ENCODE peak calls at places on chromosomes 13 and 19, in seven cellular contexts. One of them, this sample, is unnamed.

GRCh38 chr19:16143399-16144215 is at the start of gene HSH2D:
- DNase-seq in foreskin keratinocyte: peak; percentile 69
- DNase-seq in GM23338: peak; percentile 86
- DNase-seq in heart right ventricle: peak; percentile 30
- DNase-seq in tibial nerve: no peak
- DNase-seq in lung: peak; percentile 81
- DNase-seq in Panc1: no peak
- DNase-seq in this sample: peak; percentile 81

GRCh38 chr19:55486971-55487883 is 1.0 kb upstream of the SSC5D start:
- DNase-seq in foreskin keratinocyte: peak; percentile 68
- DNase-seq in GM23338: no peak
- DNase-seq in heart right ventricle: no peak
- DNase-seq in tibial nerve: peak; percentile 74
- DNase-seq in lung: no peak
- DNase-seq in Panc1: no peak
- DNase-seq in this sample: peak; percentile 27

GRCh38 chr19:15379996-15380647 is 535 bp upstream of the AKAP8 start:
- DNase-seq in foreskin keratinocyte: peak; percentile 28
- DNase-seq in GM23338: peak; percentile 84
- DNase-seq in heart right ventricle: no peak
- DNase-seq in tibial nerve: no peak
- DNase-seq in lung: peak; percentile 63
- DNase-seq in Panc1: no peak
- DNase-seq in this sample: peak; percentile 22

GRCh38 chr19:55437410-55437809 is 5.7 kb downstream of the SHISA7 start:
- DNase-seq in foreskin keratinocyte: no peak
- DNase-seq in GM23338: peak; percentile 93
- DNase-seq in heart right ventricle: peak; percentile 53
- DNase-seq in tibial nerve: no peak
- DNase-seq in lung: peak; percentile 70
- DNase-seq in Panc1: no peak
- DNase-seq in this sample: no peak

GRCh38 chr19:41261474-41262190 is 2.5 kb upstream of the HNRNPUL1 start:
- DNase-seq in foreskin keratinocyte: no peak
- DNase-seq in GM23338: no peak
- DNase-seq in heart right ventricle: no peak
- DNase-seq in tibial nerve: peak; percentile 14
- DNase-seq in lung: no peak
- DNase-seq in Panc1: peak; percentile 25
- DNase-seq in this sample: peak; percentile 16

GRCh38 chr19:31772915-31773314 is 423.7 kb upstream of the TSHZ3 start:
- DNase-seq in foreskin keratinocyte: no peak
- DNase-seq in GM23338: no peak
- DNase-seq in heart right ventricle: no peak
- DNase-seq in tibial nerve: no peak
- DNase-seq in lung: no peak
- DNase-seq in Panc1: no peak
- DNase-seq in this sample: peak; percentile 14

GRCh38 chr19:54142166-54142780 is 4.7 kb downstream of the CNOT3 start:
- DNase-seq in foreskin keratinocyte: no peak
- DNase-seq in GM23338: no peak
- DNase-seq in heart right ventricle: no peak
- DNase-seq in tibial nerve: no peak
- DNase-seq in lung: no peak
- DNase-seq in Panc1: no peak
- DNase-seq in this sample: no peak

GRCh38 chr13:100828226-100828625 is 153.6 kb upstream of the TMTC4 start:
- DNase-seq in foreskin keratinocyte: no peak
- DNase-seq in GM23338: peak; percentile 70
- DNase-seq in heart right ventricle: no peak
- DNase-seq in tibial nerve: no peak
- DNase-seq in lung: no peak
- DNase-seq in Panc1: no peak
- DNase-seq in this sample: no peak

GRCh38 chr13:49308104-49308875 is 60.6 kb downstream of the CDADC1 start:
- DNase-seq in foreskin keratinocyte: no peak
- DNase-seq in GM23338: no peak
- DNase-seq in heart right ventricle: peak; percentile 71
- DNase-seq in tibial nerve: peak; percentile 89
- DNase-seq in lung: peak; percentile 72
- DNase-seq in Panc1: no peak
- DNase-seq in this sample: no peak

GRCh38 chr19:29753190-29753933 is 38.3 kb upstream of the C19orf12 start:
- DNase-seq in foreskin keratinocyte: no peak
- DNase-seq in GM23338: no peak
- DNase-seq in heart right ventricle: no peak
- DNase-seq in tibial nerve: no peak
- DNase-seq in lung: no peak
- DNase-seq in Panc1: no peak
- DNase-seq in this sample: no peak

GRCh38 chr13:90979059-90979458 is 368.4 kb upstream of the MIR17HG start:
- DNase-seq in foreskin keratinocyte: no peak
- DNase-seq in GM23338: no peak
- DNase-seq in heart right ventricle: no peak
- DNase-seq in tibial nerve: no peak
- DNase-seq in lung: no peak
- DNase-seq in Panc1: no peak
- DNase-seq in this sample: no peak

GRCh38 chr13:113411216-113412023 is 41.9 kb downstream of the ADPRHL1 start:
- DNase-seq in foreskin keratinocyte: no peak
- DNase-seq in GM23338: no peak
- DNase-seq in heart right ventricle: peak; percentile 75
- DNase-seq in tibial nerve: peak; percentile 52
- DNase-seq in lung: no peak
- DNase-seq in Panc1: peak; percentile 35
- DNase-seq in this sample: peak; percentile 41

GRCh38 chr13:63041640-63042414 is 1626.2 kb upstream of the PCDH20 start:
- DNase-seq in foreskin keratinocyte: no peak
- DNase-seq in GM23338: no peak
- DNase-seq in heart right ventricle: no peak
- DNase-seq in tibial nerve: no peak
- DNase-seq in lung: no peak
- DNase-seq in Panc1: no peak
- DNase-seq in this sample: no peak

DNA sequence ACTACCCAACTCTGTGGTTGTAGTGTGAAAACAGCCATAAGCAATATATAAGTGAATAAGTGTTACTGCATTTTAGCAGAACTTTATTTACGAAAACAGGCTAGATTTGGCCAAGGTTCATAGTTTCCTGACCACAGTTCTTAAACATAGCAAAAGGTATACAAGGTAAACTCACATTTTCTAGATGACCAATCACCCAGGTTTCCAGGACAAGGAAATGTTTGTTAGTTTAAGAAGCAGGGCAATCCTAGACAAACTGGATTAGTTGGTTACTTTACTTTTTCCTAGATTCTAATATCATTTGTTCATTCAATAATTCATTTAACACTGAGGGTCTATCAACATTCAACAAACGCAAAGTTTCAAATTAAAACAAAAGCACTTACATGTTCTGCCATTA is 201.7 kb downstream of the SPRY2 start:
- DNase-seq in foreskin keratinocyte: no peak
- DNase-seq in GM23338: no peak
- DNase-seq in heart right ventricle: no peak
- DNase-seq in tibial nerve: no peak
- DNase-seq in lung: no peak
- DNase-seq in Panc1: no peak
- DNase-seq in this sample: no peak
- H3K27ac ChIP-seq in foreskin keratinocyte: no peak overlapping the region
- H3K27ac ChIP-seq in GM23338: no peak overlapping the region
- H3K27ac ChIP-seq in heart right ventricle: no peak overlapping the region
- H3K27ac ChIP-seq in tibial nerve: no peak overlapping the region
- H3K27ac ChIP-seq in lung: no peak overlapping the region
- H3K27ac ChIP-seq in Panc1: peak overlapping the region; percentile 54
- H3K27ac ChIP-seq in this sample: no peak overlapping the region

GRCh38 chr13:30108913-30109237 is 198.5 kb downstream of the KATNAL1 start:
- DNase-seq in foreskin keratinocyte: peak; percentile 87
- DNase-seq in GM23338: no peak
- DNase-seq in heart right ventricle: no peak
- DNase-seq in tibial nerve: no peak
- DNase-seq in lung: peak; percentile 77
- DNase-seq in Panc1: no peak
- DNase-seq in this sample: peak; percentile 98
- H3K27ac ChIP-seq in foreskin keratinocyte: peak overlapping the region; percentile 83
- H3K27ac ChIP-seq in GM23338: no peak overlapping the region
- H3K27ac ChIP-seq in heart right ventricle: no peak overlapping the region
- H3K27ac ChIP-seq in tibial nerve: no peak overlapping the region
- H3K27ac ChIP-seq in lung: peak overlapping the region; percentile 20
- H3K27ac ChIP-seq in Panc1: no peak overlapping the region
- H3K27ac ChIP-seq in this sample: peak overlapping the region; percentile 71

GRCh38 chr13:41812851-41813250 is 148.1 kb downstream of the VWA8 start:
- DNase-seq in foreskin keratinocyte: no peak
- DNase-seq in GM23338: no peak
- DNase-seq in heart right ventricle: no peak
- DNase-seq in tibial nerve: no peak
- DNase-seq in lung: no peak
- DNase-seq in Panc1: no peak
- DNase-seq in this sample: no peak

GRCh38 chr13:41809962-41810361 is 150.9 kb downstream of the VWA8 start:
- DNase-seq in foreskin keratinocyte: no peak
- DNase-seq in GM23338: no peak
- DNase-seq in heart right ventricle: no peak
- DNase-seq in tibial nerve: no peak
- DNase-seq in lung: no peak
- DNase-seq in Panc1: no peak
- DNase-seq in this sample: no peak

GRCh38 chr13:41813426-41813825 is 147.5 kb downstream of the VWA8 start:
- DNase-seq in foreskin keratinocyte: no peak
- DNase-seq in GM23338: no peak
- DNase-seq in heart right ventricle: no peak
- DNase-seq in tibial nerve: no peak
- DNase-seq in lung: no peak
- DNase-seq in Panc1: no peak
- DNase-seq in this sample: no peak

GRCh38 chr13:41812237-41812636 is 148.7 kb downstream of the VWA8 start:
- DNase-seq in foreskin keratinocyte: no peak
- DNase-seq in GM23338: no peak
- DNase-seq in heart right ventricle: no peak
- DNase-seq in tibial nerve: no peak
- DNase-seq in lung: no peak
- DNase-seq in Panc1: no peak
- DNase-seq in this sample: no peak

GRCh38 chr13:41811588-41812021 is 149.3 kb downstream of the VWA8 start:
- DNase-seq in foreskin keratinocyte: no peak
- DNase-seq in GM23338: no peak
- DNase-seq in heart right ventricle: no peak
- DNase-seq in tibial nerve: no peak
- DNase-seq in lung: no peak
- DNase-seq in Panc1: no peak
- DNase-seq in this sample: no peak
- H3K27ac ChIP-seq in foreskin keratinocyte: no peak overlapping the region
- H3K27ac ChIP-seq in GM23338: no peak overlapping the region
- H3K27ac ChIP-seq in heart right ventricle: peak overlapping the region; percentile 45
- H3K27ac ChIP-seq in tibial nerve: no peak overlapping the region
- H3K27ac ChIP-seq in lung: no peak overlapping the region
- H3K27ac ChIP-seq in Panc1: no peak overlapping the region
- H3K27ac ChIP-seq in this sample: no peak overlapping the region

GRCh38 chr19:6270822-6271221 is 9.0 kb downstream of the MLLT1 start:
- DNase-seq in foreskin keratinocyte: no peak
- DNase-seq in GM23338: no peak
- DNase-seq in heart right ventricle: no peak
- DNase-seq in tibial nerve: no peak
- DNase-seq in lung: no peak
- DNase-seq in Panc1: no peak
- DNase-seq in this sample: no peak

GRCh38 chr19:6269101-6269886 is 10.5 kb downstream of the MLLT1 start:
- DNase-seq in foreskin keratinocyte: no peak
- DNase-seq in GM23338: no peak
- DNase-seq in heart right ventricle: no peak
- DNase-seq in tibial nerve: no peak
- DNase-seq in lung: no peak
- DNase-seq in Panc1: no peak
- DNase-seq in this sample: no peak

GRCh38 chr19:6271251-6271650 is 8.5 kb downstream of the MLLT1 start:
- DNase-seq in foreskin keratinocyte: no peak
- DNase-seq in GM23338: peak; percentile 62
- DNase-seq in heart right ventricle: no peak
- DNase-seq in tibial nerve: no peak
- DNase-seq in lung: no peak
- DNase-seq in Panc1: no peak
- DNase-seq in this sample: no peak

GRCh38 chr19:6271721-6272410 is 7.9 kb downstream of the MLLT1 start:
- DNase-seq in foreskin keratinocyte: no peak
- DNase-seq in GM23338: peak; percentile 56
- DNase-seq in heart right ventricle: peak; percentile 92
- DNase-seq in tibial nerve: peak; percentile 63
- DNase-seq in lung: peak; percentile 73
- DNase-seq in Panc1: no peak
- DNase-seq in this sample: no peak

DNA sequence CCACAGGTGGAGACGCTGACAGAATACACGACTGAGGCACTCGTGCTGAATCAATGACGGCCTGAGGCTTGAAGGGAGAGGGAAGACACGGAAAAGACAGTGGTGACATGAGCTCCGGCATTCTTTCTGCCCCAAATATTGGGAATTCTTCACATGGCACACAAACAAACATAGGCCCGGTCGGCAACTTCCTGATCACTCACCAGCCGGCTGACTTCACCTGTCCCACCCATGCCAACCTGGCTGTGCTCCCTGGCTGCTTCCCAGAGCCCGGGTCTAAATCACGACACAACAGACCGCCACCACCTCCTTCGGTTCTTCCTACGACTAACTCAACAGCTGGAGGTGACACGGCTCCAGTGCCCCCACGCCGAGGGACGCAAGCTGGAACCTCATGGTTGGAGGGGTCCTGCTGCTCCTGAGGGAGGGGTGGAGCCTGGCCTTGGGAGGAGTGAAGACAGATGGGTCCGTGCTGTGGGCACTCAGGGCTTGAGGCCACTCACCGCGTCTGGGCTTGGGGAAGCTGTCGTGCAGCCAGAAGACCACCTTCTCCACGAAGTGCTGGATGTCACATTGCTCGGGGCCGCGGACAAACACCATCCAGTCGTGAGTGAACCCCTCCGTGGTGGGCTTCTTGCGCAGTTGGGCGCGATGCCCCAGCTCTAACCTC is 9.6 kb downstream of the MLLT1 start:
- DNase-seq in foreskin keratinocyte: no peak
- DNase-seq in GM23338: no peak
- DNase-seq in heart right ventricle: no peak
- DNase-seq in tibial nerve: no peak
- DNase-seq in lung: no peak
- DNase-seq in Panc1: no peak
- DNase-seq in this sample: no peak
- H3K27ac ChIP-seq in foreskin keratinocyte: no peak overlapping the region
- H3K27ac ChIP-seq in GM23338: no peak overlapping the region
- H3K27ac ChIP-seq in heart right ventricle: no peak overlapping the region
- H3K27ac ChIP-seq in tibial nerve: no peak overlapping the region
- H3K27ac ChIP-seq in lung: peak overlapping the region; percentile 98
- H3K27ac ChIP-seq in Panc1: no peak overlapping the region
- H3K27ac ChIP-seq in this sample: no peak overlapping the region